ENCODE peak calls at places on chromosomes 5 and 9, in ten cellular contexts. A, K, N, F, X, I, M, H, E and V are unnamed samples.

GRCh38 chr5:121954086-121954485 is 7.7 kb upstream of the SRFBP1 start:
- DNase-seq in A (no peak), K (no peak), N (no peak), F (no peak), X (no peak), I (no peak), M (no peak), H (no peak), E (no peak), V (no peak)

GRCh38 chr5:169142264-169142970 is 158.5 kb downstream of the SLIT3 start:
- DNase-seq in A (no peak), K (peak), N (no peak), F (no peak), X (no peak), I (no peak), M (no peak), H (no peak), E (no peak), V (no peak)

GRCh38 chr5:160477266-160477970 is 55.8 kb downstream of the PTTG1 start:
- DNase-seq in A (no peak), K (no peak), N (no peak), F (no peak), X (no peak), I (peak), M (no peak), H (no peak), E (no peak), V (no peak)

GRCh38 chr9:13607746-13608445 is 328.4 kb upstream of the MPDZ start:
- DNase-seq in A (no peak), K (no peak), N (no peak), F (peak), X (no peak), I (peak), M (no peak), H (no peak), E (no peak), V (no peak)

GRCh38 chr9:91515074-91515687 is 91.5 kb upstream of the NFIL3 start:
- DNase-seq in A (no peak), K (peak), N (peak), F (peak), X (no peak), I (peak), M (peak), H (no peak), E (no peak), V (no peak)

GRCh38 chr9:36149197-36149596 is 12.7 kb downstream of the GLIPR2 start:
- DNase-seq in A (no peak), K (no peak), N (peak), F (no peak), X (no peak), I (peak), M (no peak), H (no peak), E (no peak), V (no peak)

GRCh38 chr5:109455598-109456096 is 45.9 kb upstream of the PJA2 start:
- DNase-seq in A (no peak), K (peak), N (peak), F (no peak), X (no peak), I (peak), M (no peak), H (no peak), E (no peak), V (no peak)

GRCh38 chr5:157464518-157465171 is 4.6 kb downstream of the NIPAL4 start:
- DNase-seq in A (no peak), K (peak), N (no peak), F (no peak), X (no peak), I (peak), M (peak), H (no peak), E (peak), V (no peak)

GRCh38 chr9:69975681-69976080 is 68.0 kb upstream of the MAMDC2 start:
- DNase-seq in A (no peak), K (no peak), N (no peak), F (no peak), X (no peak), I (no peak), M (no peak), H (no peak), E (no peak), V (no peak)

GRCh38 chr5:97355775-97356174 is 172.7 kb upstream of the RIOK2 start:
- DNase-seq in A (no peak), K (no peak), N (no peak), F (no peak), X (no peak), I (no peak), M (no peak), H (no peak), E (no peak), V (no peak)

GRCh38 chr9:20028849-20029231 is 240.0 kb upstream of the SLC24A2 start:
- DNase-seq in A (no peak), K (no peak), N (no peak), F (no peak), X (no peak), I (no peak), M (no peak), H (no peak), E (no peak), V (no peak)

GRCh38 chr5:67058998-67059746 is 137.4 kb downstream of the CD180 start:
- DNase-seq in A (no peak), K (peak), N (no peak), F (no peak), X (no peak), I (peak), M (no peak), H (no peak), E (no peak), V (no peak)

GRCh38 chr9:2466703-2467102 is 154.9 kb upstream of the VLDLR start:
- DNase-seq in A (no peak), K (no peak), N (no peak), F (no peak), X (peak), I (no peak), M (no peak), H (no peak), E (no peak), V (no peak)

GRCh38 chr9:96617439-96618185 is 2.0 kb downstream of the CDC14B start:
- DNase-seq in A (no peak), K (no peak), N (no peak), F (peak), X (no peak), I (no peak), M (no peak), H (peak), E (no peak), V (peak)

GRCh38 chr5:107808671-107809137 is 138.0 kb upstream of the EFNA5 start:
- DNase-seq in A (no peak), K (peak), N (no peak), F (no peak), X (no peak), I (no peak), M (no peak), H (peak), E (no peak), V (no peak)

GRCh38 chr5:174520420-174521396 is 203.7 kb upstream of the MSX2 start:
- DNase-seq in A (no peak), K (no peak), N (no peak), F (peak), X (no peak), I (no peak), M (no peak), H (peak), E (no peak), V (no peak)

GRCh38 chr9:92911496-92912475 is 33.9 kb upstream of the ZNF484 start:
- DNase-seq in A (no peak), K (no peak), N (no peak), F (no peak), X (no peak), I (peak), M (no peak), H (peak), E (no peak), V (no peak)

GRCh38 chr5:42656661-42657035 is 100.0 kb upstream of the CCDC152 start:
- DNase-seq in A (no peak), K (no peak), N (no peak), F (no peak), X (no peak), I (peak), M (no peak), H (no peak), E (no peak), V (no peak)

GRCh38 chr5:142888469-142889085 is 118.4 kb downstream of the ARHGAP26 start:
- DNase-seq in A (no peak), K (no peak), N (no peak), F (peak), X (peak), I (peak), M (no peak), H (no peak), E (no peak), V (no peak)

GRCh38 chr9:34652608-34653007 is 623 bp downstream of the IL11RA start:
- DNase-seq in A (no peak), K (no peak), N (no peak), F (no peak), X (no peak), I (no peak), M (no peak), H (peak), E (no peak), V (no peak)

GRCh38 chr5:156497816-156498215 is 170.9 kb downstream of the SGCD start:
- DNase-seq in A (no peak), K (no peak), N (no peak), F (peak), X (no peak), I (no peak), M (no peak), H (no peak), E (no peak), V (no peak)

GRCh38 chr5:14906628-14907027 is 35.0 kb upstream of the ANKH start:
- DNase-seq in A (no peak), K (no peak), N (no peak), F (no peak), X (no peak), I (no peak), M (no peak), H (no peak), E (no peak), V (no peak)

GRCh38 chr5:146623009-146623408 is 107.0 kb upstream of the GPR151 start:
- DNase-seq in A (no peak), K (no peak), N (no peak), F (no peak), X (no peak), I (no peak), M (no peak), H (no peak), E (no peak), V (no peak)

GRCh38 chr5:134125195-134126015 is 10.9 kb downstream of the TCF7 start:
- DNase-seq in A (no peak), K (peak), N (no peak), F (peak), X (no peak), I (peak), M (no peak), H (no peak), E (no peak), V (peak)

GRCh38 chr5:141208478-141208877 is at the start of gene PCDHB12:
- DNase-seq in A (no peak), K (no peak), N (no peak), F (no peak), X (no peak), I (peak), M (no peak), H (no peak), E (no peak), V (no peak)

GRCh38 chr5:77390795-77391194 is 101.3 kb downstream of the WDR41 start:
- DNase-seq in A (no peak), K (no peak), N (no peak), F (no peak), X (no peak), I (peak), M (no peak), H (no peak), E (no peak), V (no peak)

GRCh38 chr5:42495908-42496307 is 72.7 kb downstream of the GHR start:
- DNase-seq in A (no peak), K (peak), N (no peak), F (no peak), X (no peak), I (peak), M (no peak), H (no peak), E (no peak), V (no peak)

GRCh38 chr9:133518193-133518592 is 6.6 kb downstream of the MYMK start:
- DNase-seq in A (no peak), K (no peak), N (no peak), F (no peak), X (peak), I (no peak), M (no peak), H (no peak), E (no peak), V (no peak)

GRCh38 chr9:26462213-26462612 is 430.4 kb downstream of the CAAP1 start:
- DNase-seq in A (no peak), K (no peak), N (no peak), F (no peak), X (no peak), I (peak), M (no peak), H (no peak), E (no peak), V (no peak)

GRCh38 chr5:36236801-36237200 is 4.9 kb downstream of the NADK2 start:
- DNase-seq in A (no peak), K (no peak), N (no peak), F (no peak), X (no peak), I (no peak), M (no peak), H (no peak), E (no peak), V (no peak)

GRCh38 chr9:88236531-88237453 is 98.5 kb upstream of the SPATA31C2 start:
- DNase-seq in A (no peak), K (no peak), N (peak), F (peak), X (no peak), I (peak), M (no peak), H (no peak), E (no peak), V (peak)

GRCh38 chr9:93673844-93674334 is 97.5 kb downstream of the PHF2 start:
- DNase-seq in A (peak), K (peak), N (no peak), F (no peak), X (no peak), I (no peak), M (no peak), H (peak), E (no peak), V (peak)

GRCh38 chr5:167587768-167588167 is 703.7 kb upstream of the WWC1 start:
- DNase-seq in A (no peak), K (no peak), N (no peak), F (no peak), X (no peak), I (peak), M (no peak), H (peak), E (no peak), V (no peak)

GRCh38 chr9:89080193-89080592 is 88.9 kb downstream of the S1PR3 start:
- DNase-seq in A (no peak), K (peak), N (no peak), F (no peak), X (no peak), I (peak), M (no peak), H (no peak), E (no peak), V (no peak)

GRCh38 chr5:156949424-156949823 is 13.6 kb downstream of the TIMD4 start:
- DNase-seq in A (no peak), K (no peak), N (no peak), F (no peak), X (no peak), I (no peak), M (no peak), H (peak), E (no peak), V (no peak)

GRCh38 chr9:79776581-79776980 is 204.8 kb downstream of the TLE4 start:
- DNase-seq in A (no peak), K (no peak), N (no peak), F (no peak), X (no peak), I (peak), M (no peak), H (no peak), E (no peak), V (no peak)

GRCh38 chr5:172946146-172946545 is 13.1 kb upstream of the RPL26L1 start:
- DNase-seq in A (no peak), K (no peak), N (no peak), F (no peak), X (no peak), I (no peak), M (no peak), H (no peak), E (no peak), V (no peak)